ENCODE peak calls at places on chromosomes 2 and 18, in five cellular contexts. I is AG10803, W is GM20000, C is type B pancreatic cell, Y is heart left ventricle. F is an unnamed sample.

GRCh38 chr2:100893753-100894530 is 74.0 kb downstream of the NPAS2 start:
- DNase-seq in I (no peak), W (peak), C (no peak), Y (no peak), F (peak)

GRCh38 chr18:69853061-69853460 is 94.6 kb downstream of the CD226 start:
- DNase-seq in I (no peak), W (no peak), C (no peak), Y (no peak), F (no peak)

GRCh38 chr18:63290456-63291200 is 28.9 kb downstream of the BCL2 start:
- DNase-seq in I (no peak), W (no peak), C (no peak), Y (no peak), F (no peak)

GRCh38 chr2:10919415-10919775 is 7.7 kb downstream of the KCNF1 start:
- DNase-seq in I (no peak), W (no peak), C (no peak), Y (no peak), F (no peak)

GRCh38 chr2:44937688-44938240 is 3.7 kb upstream of the SIX3 start:
- DNase-seq in I (no peak), W (peak), C (no peak), Y (no peak), F (peak)

GRCh38 chr2:109726666-109727270 is 67.3 kb upstream of the RGPD5 start:
- DNase-seq in I (no peak), W (no peak), C (peak), Y (no peak), F (no peak)

GRCh38 chr2:181483876-181484275 is 26.7 kb downstream of the ITGA4 start:
- DNase-seq in I (no peak), W (no peak), C (no peak), Y (no peak), F (no peak)

GRCh38 chr18:49619792-49620191 is 57.9 kb downstream of the LIPG start:
- DNase-seq in I (peak), W (no peak), C (no peak), Y (no peak), F (no peak)

GRCh38 chr2:216608525-216608924 is 24.7 kb upstream of the IGFBP2 start:
- DNase-seq in I (no peak), W (no peak), C (no peak), Y (no peak), F (no peak)

GRCh38 chr18:72075040-72075439 is 469.1 kb downstream of the CBLN2 start:
- DNase-seq in I (no peak), W (no peak), C (no peak), Y (no peak), F (no peak)

GRCh38 chr2:154826827-154827226 is 128.3 kb downstream of the KCNJ3 start:
- DNase-seq in I (no peak), W (no peak), C (no peak), Y (no peak), F (no peak)

GRCh38 chr2:70928366-70928765 is 7.3 kb upstream of the ATP6V1B1 start:
- DNase-seq in I (no peak), W (no peak), C (peak), Y (no peak), F (no peak)

GRCh38 chr18:22177496-22177866 is 8.1 kb downstream of the GATA6 start:
- DNase-seq in I (no peak), W (no peak), C (no peak), Y (no peak), F (no peak)

GRCh38 chr2:74223941-74224770 is 25.7 kb downstream of the MTHFD2 start:
- DNase-seq in I (peak), W (no peak), C (no peak), Y (no peak), F (no peak)

GRCh38 chr2:102137138-102137537 is 5.4 kb upstream of the IL1R1 start:
- DNase-seq in I (no peak), W (no peak), C (no peak), Y (no peak), F (no peak)

GRCh38 chr18:9516437-9517064 is 41.2 kb downstream of the RALBP1 start:
- DNase-seq in I (peak), W (peak), C (no peak), Y (no peak), F (peak)

DNA sequence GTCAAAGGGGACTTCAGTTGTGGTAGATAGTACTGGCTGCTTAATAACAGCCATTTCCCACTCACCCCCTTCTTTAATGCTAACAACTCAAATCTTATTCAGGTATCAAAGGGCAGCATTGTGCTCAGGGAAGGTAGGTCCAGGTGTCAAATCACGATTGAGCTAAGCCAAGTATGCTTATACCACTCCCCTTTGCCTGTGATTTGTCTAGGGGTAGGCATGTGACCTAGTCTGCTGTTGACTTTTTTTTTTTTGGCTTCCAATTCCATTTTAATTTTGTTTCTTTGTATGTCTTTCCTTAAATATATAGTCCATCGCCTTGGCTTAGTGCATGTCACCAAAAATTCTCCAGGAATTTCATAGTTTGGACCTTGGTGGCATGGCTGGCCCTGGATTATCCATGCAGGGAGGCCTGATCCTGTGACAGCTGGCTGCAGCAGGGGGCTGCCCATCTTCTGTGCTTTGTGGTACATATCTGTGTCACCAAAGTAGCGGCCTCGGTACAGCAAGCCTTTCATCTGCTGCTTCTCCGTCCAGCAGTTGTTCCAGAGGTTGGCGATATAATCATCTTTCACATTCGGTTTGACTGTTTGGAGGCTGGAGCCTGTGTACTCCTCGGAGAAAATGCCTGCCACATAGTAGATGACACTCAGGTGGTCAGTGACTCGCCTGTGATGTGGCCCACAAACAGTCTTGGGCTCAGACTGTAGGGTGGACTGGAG is 68.1 kb upstream of the SPRED2 start:
- DNase-seq in I (no peak), W (no peak), C (no peak), Y (no peak), F (peak)
- TF ChIP-seq CTCF in I (no peak), W (no peak), C (no peak), Y (no peak), F (no peak)

DNA sequence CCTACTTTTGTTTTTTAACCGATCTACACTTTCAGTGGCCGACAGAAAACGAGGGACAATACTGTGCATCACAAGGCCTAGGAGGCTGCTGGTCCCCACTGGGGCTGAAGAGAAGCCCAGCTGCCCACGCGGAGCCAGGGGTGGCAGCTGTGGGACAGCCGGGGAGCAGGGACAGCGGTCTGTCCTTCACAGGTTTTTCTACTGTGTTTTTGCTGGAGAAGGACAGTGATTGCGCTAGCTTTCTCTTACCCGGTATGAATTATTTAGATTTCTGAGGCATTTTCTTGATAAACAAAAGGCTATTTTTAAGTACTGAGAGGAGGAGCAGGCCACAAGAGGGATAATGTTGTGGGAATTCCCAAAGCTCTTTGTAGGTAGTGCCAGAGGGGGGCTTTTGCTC is 219.8 kb downstream of the ATAD2B start:
- DNase-seq in I (no peak), W (no peak), C (no peak), Y (no peak), F (no peak)
- TF ChIP-seq CTCF in I (no peak), W (no peak), C (no peak), Y (no peak), F (no peak)

GRCh38 chr2:20677301-20678176 is 10.6 kb downstream of the GDF7 start:
- DNase-seq in I (no peak), W (no peak), C (no peak), Y (no peak), F (peak)
- TF ChIP-seq CTCF in I (no peak), W (no peak), C (peak), Y (no peak), F (no peak)

GRCh38 chr2:183078467-183079334 is at the start of gene DUSP19:
- DNase-seq in I (peak), W (peak), C (peak), Y (peak), F (peak)
- TF ChIP-seq CTCF in I (no peak), W (no peak), C (no peak), Y (no peak), F (no peak)

DNA sequence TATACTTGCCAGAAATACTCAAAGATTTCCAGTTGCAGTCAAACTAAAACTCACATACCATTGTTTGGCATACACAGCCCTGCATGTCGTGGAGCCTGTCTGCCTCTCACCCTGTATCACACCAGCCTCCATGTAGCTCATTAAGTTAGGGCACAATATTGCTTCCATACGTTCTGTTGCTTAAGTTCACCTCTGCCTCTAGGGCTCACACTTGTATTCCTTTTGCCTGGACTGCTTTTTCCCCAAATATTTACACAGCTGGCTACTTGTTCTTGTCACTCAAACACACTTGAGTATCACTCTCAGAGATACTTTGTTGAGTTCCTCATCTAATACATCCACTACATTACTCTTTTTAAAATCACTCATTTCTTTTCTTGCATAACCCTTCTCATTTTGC is 83.1 kb downstream of the PTH2R start:
- DNase-seq in I (no peak), W (no peak), C (no peak), Y (no peak), F (no peak)
- TF ChIP-seq CTCF in I (no peak), W (no peak), C (no peak), Y (no peak), F (no peak)

GRCh38 chr18:25223211-25223610 is 128.8 kb downstream of the ZNF521 start:
- DNase-seq in I (no peak), W (no peak), C (no peak), Y (no peak), F (no peak)
- TF ChIP-seq CTCF in I (no peak), W (no peak), C (no peak), Y (no peak), F (no peak)

GRCh38 chr18:56560992-56561391 is 77.4 kb downstream of the TXNL1 start:
- DNase-seq in I (no peak), W (no peak), C (no peak), Y (no peak), F (no peak)

GRCh38 chr18:56562479-56562878 is 75.9 kb downstream of the TXNL1 start:
- DNase-seq in I (no peak), W (no peak), C (no peak), Y (no peak), F (no peak)

GRCh38 chr18:56565596-56566355 is 72.6 kb downstream of the TXNL1 start:
- DNase-seq in I (peak), W (no peak), C (no peak), Y (no peak), F (no peak)

GRCh38 chr18:56565059-56565458 is 73.3 kb downstream of the TXNL1 start:
- DNase-seq in I (no peak), W (no peak), C (no peak), Y (no peak), F (no peak)

GRCh38 chr18:56563568-56563967 is 74.8 kb downstream of the TXNL1 start:
- DNase-seq in I (no peak), W (no peak), C (no peak), Y (no peak), F (no peak)
- TF ChIP-seq CTCF in I (peak), W (peak), C (peak), Y (no peak), F (no peak)

GRCh38 chr2:26099933-26100332 is 66.0 kb downstream of the RAB10 start:
- DNase-seq in I (no peak), W (no peak), C (no peak), Y (no peak), F (no peak)

GRCh38 chr2:26095758-26096157 is 61.9 kb downstream of the RAB10 start:
- DNase-seq in I (no peak), W (no peak), C (no peak), Y (no peak), F (no peak)

GRCh38 chr2:26103752-26104151 is 69.1 kb upstream of the GAREM2 start:
- DNase-seq in I (no peak), W (no peak), C (no peak), Y (no peak), F (no peak)

GRCh38 chr2:26100384-26100783 is 66.5 kb downstream of the RAB10 start:
- DNase-seq in I (no peak), W (no peak), C (no peak), Y (no peak), F (no peak)
- TF ChIP-seq CTCF in I (no peak), W (no peak), C (no peak), Y (no peak), F (no peak)

DNA sequence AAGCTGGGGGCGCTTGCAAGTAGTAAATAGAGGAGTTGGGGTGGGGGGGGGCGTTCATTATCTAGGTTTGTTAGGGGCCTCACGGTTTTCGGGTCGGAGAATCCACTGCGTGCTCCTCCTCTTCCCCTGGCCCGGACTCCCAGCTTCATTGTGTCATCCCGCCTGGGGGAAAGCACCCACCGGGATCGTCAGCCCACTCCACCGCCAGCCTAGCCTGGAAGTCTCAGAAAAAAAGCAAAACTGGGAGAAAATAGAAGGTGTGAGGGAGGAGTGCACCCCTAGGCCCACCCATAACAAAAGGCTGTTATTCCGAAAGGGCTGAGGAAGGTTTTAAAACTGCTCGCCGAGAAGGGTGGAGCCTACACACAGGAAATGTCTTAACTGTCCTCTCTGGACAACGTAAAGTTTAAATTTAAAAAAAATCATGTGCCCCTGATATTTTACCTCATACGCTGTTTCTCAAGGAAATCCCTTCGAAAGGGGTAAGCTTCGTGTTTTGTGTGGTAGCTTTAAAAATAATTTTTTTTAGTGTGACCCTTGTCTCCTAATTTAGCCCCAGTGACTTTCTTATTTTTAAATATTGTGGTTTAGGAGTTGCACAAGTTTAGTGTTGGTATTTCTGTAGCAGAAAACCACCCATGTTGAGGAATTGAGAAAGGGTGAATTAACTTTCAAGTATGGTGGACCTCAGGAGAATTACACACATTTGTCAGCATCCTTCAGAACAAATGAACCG is 104.2 kb downstream of the SPTBN1 start:
- DNase-seq in I (peak), W (peak), C (no peak), Y (no peak), F (peak)
- TF ChIP-seq CTCF in I (no peak), W (no peak), C (peak), Y (no peak), F (no peak)

F was measured in GM13976.